ENCODE peak calls at places on chromosomes 13 and 19, in six cellular contexts. One of them, this sample, is unnamed.

GRCh38 chr19:29076963-29077362 is 136.0 kb downstream of the UQCRFS1 start:
- DNase-seq in colonic mucosa: no peak
- DNase-seq in thoracic aorta: no peak
- DNase-seq in cardiac muscle cell: no peak
- DNase-seq in SJCRH30: no peak
- DNase-seq in A549: no peak
- DNase-seq in this sample: no peak

GRCh38 chr13:94233401-94233800 is 246.1 kb downstream of the DCT start:
- DNase-seq in colonic mucosa: no peak
- DNase-seq in thoracic aorta: no peak
- DNase-seq in cardiac muscle cell: no peak
- DNase-seq in SJCRH30: peak
- DNase-seq in A549: peak
- DNase-seq in this sample: peak

GRCh38 chr13:48185018-48185417 is 48.0 kb upstream of the ITM2B start:
- DNase-seq in colonic mucosa: no peak
- DNase-seq in thoracic aorta: no peak
- DNase-seq in cardiac muscle cell: no peak
- DNase-seq in SJCRH30: no peak
- DNase-seq in A549: no peak
- DNase-seq in this sample: no peak

GRCh38 chr13:53250272-53250875 is 221.8 kb downstream of the OLFM4 start:
- DNase-seq in colonic mucosa: peak
- DNase-seq in thoracic aorta: no peak
- DNase-seq in cardiac muscle cell: peak
- DNase-seq in SJCRH30: peak
- DNase-seq in A549: peak
- DNase-seq in this sample: peak

GRCh38 chr19:49264258-49264657 is 60.7 kb downstream of the SLC6A16 start:
- DNase-seq in colonic mucosa: no peak
- DNase-seq in thoracic aorta: no peak
- DNase-seq in cardiac muscle cell: no peak
- DNase-seq in SJCRH30: no peak
- DNase-seq in A549: no peak
- DNase-seq in this sample: no peak

GRCh38 chr13:53782400-53783030 is 753.9 kb downstream of the OLFM4 start:
- DNase-seq in colonic mucosa: peak
- DNase-seq in thoracic aorta: no peak
- DNase-seq in cardiac muscle cell: peak
- DNase-seq in SJCRH30: peak
- DNase-seq in A549: peak
- DNase-seq in this sample: no peak

GRCh38 chr13:49625392-49626137 is 2.7 kb upstream of the ARL11 start:
- DNase-seq in colonic mucosa: peak
- DNase-seq in thoracic aorta: no peak
- DNase-seq in cardiac muscle cell: no peak
- DNase-seq in SJCRH30: no peak
- DNase-seq in A549: no peak
- DNase-seq in this sample: no peak

GRCh38 chr13:27966641-27967202 is 2.4 kb downstream of the CDX2 start:
- DNase-seq in colonic mucosa: peak
- DNase-seq in thoracic aorta: no peak
- DNase-seq in cardiac muscle cell: no peak
- DNase-seq in SJCRH30: no peak
- DNase-seq in A549: no peak
- DNase-seq in this sample: no peak

GRCh38 chr13:94112227-94112626 is 367.3 kb downstream of the DCT start:
- DNase-seq in colonic mucosa: no peak
- DNase-seq in thoracic aorta: no peak
- DNase-seq in cardiac muscle cell: no peak
- DNase-seq in SJCRH30: peak
- DNase-seq in A549: no peak
- DNase-seq in this sample: peak

GRCh38 chr19:46659151-46660007 is 1.6 kb downstream of the DACT3 start:
- DNase-seq in colonic mucosa: peak
- DNase-seq in thoracic aorta: no peak
- DNase-seq in cardiac muscle cell: peak
- DNase-seq in SJCRH30: peak
- DNase-seq in A549: peak
- DNase-seq in this sample: no peak

GRCh38 chr13:21079761-21080730 is 18.7 kb upstream of the LATS2 start:
- DNase-seq in colonic mucosa: no peak
- DNase-seq in thoracic aorta: no peak
- DNase-seq in cardiac muscle cell: no peak
- DNase-seq in SJCRH30: no peak
- DNase-seq in A549: no peak
- DNase-seq in this sample: peak

GRCh38 chr19:57566396-57567256 is 7.0 kb upstream of the ZNF550 start:
- DNase-seq in colonic mucosa: no peak
- DNase-seq in thoracic aorta: no peak
- DNase-seq in cardiac muscle cell: peak
- DNase-seq in SJCRH30: peak
- DNase-seq in A549: no peak
- DNase-seq in this sample: no peak

GRCh38 chr13:93690139-93690538 is 463.5 kb downstream of the GPC6 start:
- DNase-seq in colonic mucosa: no peak
- DNase-seq in thoracic aorta: no peak
- DNase-seq in cardiac muscle cell: peak
- DNase-seq in SJCRH30: peak
- DNase-seq in A549: no peak
- DNase-seq in this sample: no peak

GRCh38 chr19:18736415-18737336 is 53.2 kb downstream of the CRTC1 start:
- DNase-seq in colonic mucosa: peak
- DNase-seq in thoracic aorta: no peak
- DNase-seq in cardiac muscle cell: no peak
- DNase-seq in SJCRH30: peak
- DNase-seq in A549: no peak
- DNase-seq in this sample: no peak

GRCh38 chr19:20244356-20244755 is 77.3 kb downstream of the ZNF486 start:
- DNase-seq in colonic mucosa: no peak
- DNase-seq in thoracic aorta: no peak
- DNase-seq in cardiac muscle cell: no peak
- DNase-seq in SJCRH30: no peak
- DNase-seq in A549: no peak
- DNase-seq in this sample: no peak

GRCh38 chr19:2523630-2524311 is 47.8 kb downstream of the GADD45B start:
- DNase-seq in colonic mucosa: no peak
- DNase-seq in thoracic aorta: peak
- DNase-seq in cardiac muscle cell: no peak
- DNase-seq in SJCRH30: no peak
- DNase-seq in A549: peak
- DNase-seq in this sample: no peak

GRCh38 chr13:42567772-42568428 is 6.1 kb upstream of the TNFSF11 start:
- DNase-seq in colonic mucosa: no peak
- DNase-seq in thoracic aorta: no peak
- DNase-seq in cardiac muscle cell: no peak
- DNase-seq in SJCRH30: no peak
- DNase-seq in A549: no peak
- DNase-seq in this sample: no peak

GRCh38 chr13:59754411-59754810 is 409.3 kb downstream of the DIAPH3 start:
- DNase-seq in colonic mucosa: no peak
- DNase-seq in thoracic aorta: no peak
- DNase-seq in cardiac muscle cell: no peak
- DNase-seq in SJCRH30: no peak
- DNase-seq in A549: no peak
- DNase-seq in this sample: no peak

GRCh38 chr19:494171-495046 is 1.9 kb upstream of the MADCAM1 start:
- DNase-seq in colonic mucosa: no peak
- DNase-seq in thoracic aorta: no peak
- DNase-seq in cardiac muscle cell: no peak
- DNase-seq in SJCRH30: no peak
- DNase-seq in A549: no peak
- DNase-seq in this sample: no peak

GRCh38 chr13:32254916-32255743 is 60.0 kb downstream of the ZAR1L start:
- DNase-seq in colonic mucosa: no peak
- DNase-seq in thoracic aorta: no peak
- DNase-seq in cardiac muscle cell: no peak
- DNase-seq in SJCRH30: no peak
- DNase-seq in A549: no peak
- DNase-seq in this sample: no peak
- H3K27ac ChIP-seq in colonic mucosa: peak
- H3K27ac ChIP-seq in thoracic aorta: peak
- H3K27ac ChIP-seq in cardiac muscle cell: no peak
- H3K27ac ChIP-seq in SJCRH30: no peak
- H3K27ac ChIP-seq in A549: no peak
- H3K27ac ChIP-seq in this sample: no peak

DNA sequence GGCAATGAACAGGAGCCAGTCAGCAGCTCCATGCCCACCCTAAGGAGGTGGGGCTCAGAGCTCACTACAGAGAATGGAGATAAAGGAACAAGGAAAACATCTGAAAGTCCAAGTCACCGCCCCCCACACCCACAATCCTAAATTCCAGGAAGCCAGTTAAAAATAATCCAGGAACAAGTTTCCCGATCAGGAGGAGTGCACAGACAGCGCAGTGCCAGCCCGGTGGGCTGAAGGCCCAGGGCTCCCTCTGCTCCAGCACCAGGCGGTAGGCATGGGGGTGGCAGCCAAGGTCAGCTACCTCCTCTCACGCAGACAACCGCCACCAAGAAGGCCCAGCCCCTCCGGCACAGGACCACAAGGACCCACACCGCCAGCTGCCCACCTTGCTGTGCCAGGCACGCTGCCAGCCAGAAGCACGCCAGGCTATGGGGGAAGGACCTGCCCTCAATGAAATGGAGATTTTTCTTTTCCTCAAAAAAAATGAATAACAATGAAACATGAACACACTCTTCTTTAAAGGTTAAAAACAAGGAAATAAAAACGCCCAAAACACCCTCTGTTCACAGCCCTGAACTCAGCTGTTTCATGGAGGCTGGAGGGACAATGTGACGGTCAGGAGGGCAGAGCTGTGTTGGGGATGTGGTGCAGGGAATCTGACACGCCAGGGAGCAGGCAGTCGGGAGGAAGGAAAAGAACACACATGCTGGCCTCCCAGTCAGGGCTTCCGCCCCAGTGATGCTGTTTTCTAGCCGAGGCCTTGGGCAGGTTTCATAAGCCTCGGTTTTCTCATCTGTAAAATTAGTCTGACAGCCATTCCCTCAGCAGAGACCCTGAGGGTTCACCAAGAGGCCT is 11.0 kb downstream of the STK24 start:
- DNase-seq in colonic mucosa: peak
- DNase-seq in thoracic aorta: no peak
- DNase-seq in cardiac muscle cell: no peak
- DNase-seq in SJCRH30: no peak
- DNase-seq in A549: no peak
- DNase-seq in this sample: no peak
- H3K4me3 ChIP-seq in colonic mucosa: peak
- H3K4me3 ChIP-seq in thoracic aorta: peak
- H3K4me3 ChIP-seq in cardiac muscle cell: no peak
- H3K4me3 ChIP-seq in SJCRH30: no peak
- H3K4me3 ChIP-seq in A549: no peak
- H3K4me3 ChIP-seq in this sample: no peak

GRCh38 chr19:55400281-55401087 is 7.1 kb downstream of the UBE2S start:
- DNase-seq in colonic mucosa: no peak
- DNase-seq in thoracic aorta: no peak
- DNase-seq in cardiac muscle cell: no peak
- DNase-seq in SJCRH30: no peak
- DNase-seq in A549: no peak
- DNase-seq in this sample: no peak

GRCh38 chr19:55402509-55402908 is 5.1 kb downstream of the UBE2S start:
- DNase-seq in colonic mucosa: no peak
- DNase-seq in thoracic aorta: no peak
- DNase-seq in cardiac muscle cell: no peak
- DNase-seq in SJCRH30: no peak
- DNase-seq in A549: no peak
- DNase-seq in this sample: no peak

GRCh38 chr19:55393362-55393761 is 7.6 kb downstream of the RPL28 start:
- DNase-seq in colonic mucosa: no peak
- DNase-seq in thoracic aorta: no peak
- DNase-seq in cardiac muscle cell: no peak
- DNase-seq in SJCRH30: no peak
- DNase-seq in A549: no peak
- DNase-seq in this sample: no peak

GRCh38 chr19:55392820-55393219 is 7.1 kb downstream of the RPL28 start:
- DNase-seq in colonic mucosa: no peak
- DNase-seq in thoracic aorta: no peak
- DNase-seq in cardiac muscle cell: no peak
- DNase-seq in SJCRH30: no peak
- DNase-seq in A549: no peak
- DNase-seq in this sample: no peak

GRCh38 chr19:55398200-55398947 is 9.2 kb downstream of the UBE2S start:
- DNase-seq in colonic mucosa: no peak
- DNase-seq in thoracic aorta: no peak
- DNase-seq in cardiac muscle cell: no peak
- DNase-seq in SJCRH30: no peak
- DNase-seq in A549: no peak
- DNase-seq in this sample: no peak
- H3K27ac ChIP-seq in colonic mucosa: no peak
- H3K27ac ChIP-seq in thoracic aorta: no peak
- H3K27ac ChIP-seq in cardiac muscle cell: no peak
- H3K27ac ChIP-seq in SJCRH30: no peak
- H3K27ac ChIP-seq in A549: no peak
- H3K27ac ChIP-seq in this sample: no peak

GRCh38 chr13:30109471-30110135 is 197.7 kb downstream of the KATNAL1 start:
- DNase-seq in colonic mucosa: no peak
- DNase-seq in thoracic aorta: no peak
- DNase-seq in cardiac muscle cell: no peak
- DNase-seq in SJCRH30: no peak
- DNase-seq in A549: no peak
- DNase-seq in this sample: no peak

GRCh38 chr13:30107126-30107525 is 200.2 kb downstream of the KATNAL1 start:
- DNase-seq in colonic mucosa: no peak
- DNase-seq in thoracic aorta: no peak
- DNase-seq in cardiac muscle cell: no peak
- DNase-seq in SJCRH30: no peak
- DNase-seq in A549: no peak
- DNase-seq in this sample: no peak

GRCh38 chr13:30108913-30109237 is 198.5 kb downstream of the KATNAL1 start:
- DNase-seq in colonic mucosa: peak
- DNase-seq in thoracic aorta: no peak
- DNase-seq in cardiac muscle cell: no peak
- DNase-seq in SJCRH30: no peak
- DNase-seq in A549: no peak
- DNase-seq in this sample: no peak

GRCh38 chr13:30107536-30108136 is 199.7 kb downstream of the KATNAL1 start:
- DNase-seq in colonic mucosa: no peak
- DNase-seq in thoracic aorta: no peak
- DNase-seq in cardiac muscle cell: no peak
- DNase-seq in SJCRH30: no peak
- DNase-seq in A549: no peak
- DNase-seq in this sample: no peak

DNA sequence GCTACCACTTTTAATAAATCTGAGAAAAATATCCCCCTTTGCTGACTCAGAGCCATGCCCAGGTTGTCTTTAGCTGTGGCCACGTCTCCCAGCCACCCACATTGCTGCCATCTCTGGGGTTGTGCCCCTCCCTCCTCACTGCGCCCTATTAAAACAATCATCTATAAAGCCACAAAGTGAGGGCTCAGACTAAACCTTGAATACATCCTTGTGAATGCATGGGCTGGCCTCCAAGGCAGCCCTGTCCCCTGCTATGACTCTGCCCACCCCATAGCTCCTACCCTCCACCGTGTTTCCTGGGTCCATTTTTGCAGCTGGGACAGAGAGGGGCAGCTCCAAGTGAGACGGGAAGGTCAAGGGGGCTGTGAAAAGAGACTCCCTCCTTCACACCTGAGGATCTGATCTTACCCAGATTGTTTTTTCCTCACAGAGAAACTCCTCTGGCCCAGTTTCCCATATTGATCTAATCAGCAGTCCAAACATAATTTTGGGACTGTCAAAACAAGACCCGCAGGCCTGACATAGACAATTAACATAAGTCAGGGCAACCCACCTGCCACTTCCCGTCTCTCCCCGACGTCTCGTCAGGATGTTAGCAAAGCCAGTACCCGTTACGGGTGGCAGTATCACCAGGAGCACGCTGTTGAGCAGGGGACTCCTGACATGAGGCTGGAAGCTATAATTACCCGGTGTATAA is 199.0 kb downstream of the KATNAL1 start:
- DNase-seq in colonic mucosa: no peak
- DNase-seq in thoracic aorta: no peak
- DNase-seq in cardiac muscle cell: no peak
- DNase-seq in SJCRH30: peak
- DNase-seq in A549: no peak
- DNase-seq in this sample: no peak
- H3K4me3 ChIP-seq in colonic mucosa: no peak
- H3K4me3 ChIP-seq in thoracic aorta: no peak
- H3K4me3 ChIP-seq in cardiac muscle cell: no peak
- H3K4me3 ChIP-seq in SJCRH30: no peak
- H3K4me3 ChIP-seq in A549: no peak
- H3K4me3 ChIP-seq in this sample: no peak